ENCODE peak calls at places on chromosomes 13 and 19, in ten cellular contexts. One of them, this sample, is unnamed.

GRCh38 chr13:30802953-30803478 is 67.7 kb downstream of the ALOX5AP start:
- DNase-seq in C1 segment of cervical spinal cord: peak
- DNase-seq in substantia nigra: peak
- DNase-seq in endothelial cell: peak
- DNase-seq in NB4: peak
- DNase-seq in non-pigmented ciliary epithelial cell: no peak
- DNase-seq in T-helper 17 cell: peak
- DNase-seq in HFF-Myc: peak
- DNase-seq in nucleus accumbens: peak
- DNase-seq in AG08395: peak
- DNase-seq in this sample: peak

GRCh38 chr19:56139847-56140582 is 1.1 kb upstream of the ZNF444 start:
- DNase-seq in AG08395: no peak
- DNase-seq in NB4: peak
- DNase-seq in endothelial cell: no peak
- DNase-seq in substantia nigra: no peak
- DNase-seq in C1 segment of cervical spinal cord: no peak
- DNase-seq in nucleus accumbens: no peak
- DNase-seq in HFF-Myc: no peak
- DNase-seq in non-pigmented ciliary epithelial cell: no peak
- DNase-seq in T-helper 17 cell: no peak
- DNase-seq in this sample: no peak

GRCh38 chr19:30148039-30148438 is 206.0 kb downstream of the URI1 start:
- DNase-seq in endothelial cell: no peak
- DNase-seq in non-pigmented ciliary epithelial cell: no peak
- DNase-seq in T-helper 17 cell: no peak
- DNase-seq in HFF-Myc: no peak
- DNase-seq in nucleus accumbens: no peak
- DNase-seq in AG08395: no peak
- DNase-seq in NB4: no peak
- DNase-seq in C1 segment of cervical spinal cord: no peak
- DNase-seq in substantia nigra: no peak
- DNase-seq in this sample: no peak

GRCh38 chr13:21698975-21699679 is 28.3 kb downstream of the FGF9 start:
- DNase-seq in non-pigmented ciliary epithelial cell: no peak
- DNase-seq in substantia nigra: no peak
- DNase-seq in NB4: no peak
- DNase-seq in nucleus accumbens: no peak
- DNase-seq in endothelial cell: no peak
- DNase-seq in AG08395: no peak
- DNase-seq in T-helper 17 cell: no peak
- DNase-seq in HFF-Myc: no peak
- DNase-seq in C1 segment of cervical spinal cord: no peak
- DNase-seq in this sample: no peak

GRCh38 chr19:56838930-56839664 is 1.4 kb downstream of the PEG3 start:
- DNase-seq in substantia nigra: peak
- DNase-seq in endothelial cell: no peak
- DNase-seq in AG08395: no peak
- DNase-seq in C1 segment of cervical spinal cord: peak
- DNase-seq in nucleus accumbens: peak
- DNase-seq in NB4: no peak
- DNase-seq in HFF-Myc: no peak
- DNase-seq in T-helper 17 cell: peak
- DNase-seq in non-pigmented ciliary epithelial cell: peak
- DNase-seq in this sample: peak

GRCh38 chr19:16581971-16582343 is 9.7 kb upstream of the SLC35E1 start:
- DNase-seq in NB4: no peak
- DNase-seq in T-helper 17 cell: no peak
- DNase-seq in HFF-Myc: no peak
- DNase-seq in substantia nigra: no peak
- DNase-seq in nucleus accumbens: no peak
- DNase-seq in non-pigmented ciliary epithelial cell: no peak
- DNase-seq in AG08395: no peak
- DNase-seq in C1 segment of cervical spinal cord: no peak
- DNase-seq in endothelial cell: no peak
- DNase-seq in this sample: no peak

GRCh38 chr19:53520547-53521372 is 17.2 kb upstream of the ZNF331 start:
- DNase-seq in T-helper 17 cell: peak
- DNase-seq in endothelial cell: peak
- DNase-seq in substantia nigra: peak
- DNase-seq in AG08395: peak
- DNase-seq in C1 segment of cervical spinal cord: peak
- DNase-seq in HFF-Myc: peak
- DNase-seq in non-pigmented ciliary epithelial cell: peak
- DNase-seq in NB4: peak
- DNase-seq in nucleus accumbens: peak
- DNase-seq in this sample: peak

GRCh38 chr13:51721485-51721884 is 82.5 kb downstream of the DHRS12 start:
- DNase-seq in nucleus accumbens: peak
- DNase-seq in NB4: no peak
- DNase-seq in T-helper 17 cell: no peak
- DNase-seq in C1 segment of cervical spinal cord: peak
- DNase-seq in HFF-Myc: no peak
- DNase-seq in endothelial cell: no peak
- DNase-seq in non-pigmented ciliary epithelial cell: no peak
- DNase-seq in AG08395: no peak
- DNase-seq in substantia nigra: peak
- DNase-seq in this sample: no peak

GRCh38 chr19:12668937-12669271 is 2.3 kb downstream of the WDR83 start:
- DNase-seq in AG08395: peak
- DNase-seq in T-helper 17 cell: peak
- DNase-seq in C1 segment of cervical spinal cord: no peak
- DNase-seq in endothelial cell: peak
- DNase-seq in HFF-Myc: no peak
- DNase-seq in substantia nigra: peak
- DNase-seq in non-pigmented ciliary epithelial cell: peak
- DNase-seq in NB4: peak
- DNase-seq in nucleus accumbens: peak
- DNase-seq in this sample: no peak

GRCh38 chr13:111006508-111007031 is 91.7 kb upstream of the ANKRD10 start:
- DNase-seq in non-pigmented ciliary epithelial cell: peak
- DNase-seq in C1 segment of cervical spinal cord: peak
- DNase-seq in NB4: no peak
- DNase-seq in AG08395: peak
- DNase-seq in T-helper 17 cell: no peak
- DNase-seq in HFF-Myc: no peak
- DNase-seq in endothelial cell: no peak
- DNase-seq in substantia nigra: peak
- DNase-seq in nucleus accumbens: peak
- DNase-seq in this sample: peak

GRCh38 chr13:73273276-73273675 is 214.5 kb downstream of the KLF5 start:
- DNase-seq in endothelial cell: no peak
- DNase-seq in HFF-Myc: no peak
- DNase-seq in T-helper 17 cell: no peak
- DNase-seq in AG08395: no peak
- DNase-seq in non-pigmented ciliary epithelial cell: no peak
- DNase-seq in C1 segment of cervical spinal cord: no peak
- DNase-seq in substantia nigra: no peak
- DNase-seq in nucleus accumbens: no peak
- DNase-seq in NB4: no peak
- DNase-seq in this sample: no peak

GRCh38 chr13:111353508-111353907 is 33.1 kb downstream of the TEX29 start:
- DNase-seq in C1 segment of cervical spinal cord: no peak
- DNase-seq in endothelial cell: no peak
- DNase-seq in T-helper 17 cell: no peak
- DNase-seq in non-pigmented ciliary epithelial cell: no peak
- DNase-seq in nucleus accumbens: no peak
- DNase-seq in substantia nigra: no peak
- DNase-seq in AG08395: no peak
- DNase-seq in NB4: no peak
- DNase-seq in HFF-Myc: no peak
- DNase-seq in this sample: no peak